ENCODE peak calls at places on chromosome 6, in four cellular contexts. One of them, this sample, is unnamed.

GRCh38 chr6:34360556-34360955 is 31.9 kb downstream of the NUDT3 start:
- DNase-seq in Ammon's horn: no peak
- DNase-seq in neuronal stem cell: no peak
- DNase-seq in stimulated activated CD4-positive, alpha-beta T cell treated with anti-CD3 and anti-CD28 coated beads, Interleukin-15, amount 100 ng/mL, for 1 hour: no peak
- DNase-seq in this sample: no peak

GRCh38 chr6:157717266-157717870 is 105.7 kb upstream of the SNX9 start:
- DNase-seq in Ammon's horn: no peak
- DNase-seq in neuronal stem cell: no peak
- DNase-seq in stimulated activated CD4-positive, alpha-beta T cell treated with anti-CD3 and anti-CD28 coated beads, Interleukin-15, amount 100 ng/mL, for 1 hour: no peak
- DNase-seq in this sample: no peak

GRCh38 chr6:144151010-144151727 is 852 bp downstream of the STX11 start:
- DNase-seq in Ammon's horn: peak; percentile 20
- DNase-seq in neuronal stem cell: no peak
- DNase-seq in stimulated activated CD4-positive, alpha-beta T cell treated with anti-CD3 and anti-CD28 coated beads, Interleukin-15, amount 100 ng/mL, for 1 hour: peak; percentile 32
- DNase-seq in this sample: no peak

GRCh38 chr6:149249370-149250357 is 67.8 kb upstream of the TAB2 start:
- DNase-seq in Ammon's horn: no peak
- DNase-seq in neuronal stem cell: no peak
- DNase-seq in stimulated activated CD4-positive, alpha-beta T cell treated with anti-CD3 and anti-CD28 coated beads, Interleukin-15, amount 100 ng/mL, for 1 hour: no peak
- DNase-seq in this sample: no peak

GRCh38 chr6:4586469-4586859 is 189.7 kb upstream of the CDYL start:
- DNase-seq in Ammon's horn: no peak
- DNase-seq in neuronal stem cell: no peak
- DNase-seq in stimulated activated CD4-positive, alpha-beta T cell treated with anti-CD3 and anti-CD28 coated beads, Interleukin-15, amount 100 ng/mL, for 1 hour: no peak
- DNase-seq in this sample: no peak

GRCh38 chr6:36171573-36171972 is 25.0 kb upstream of the BRPF3 start:
- DNase-seq in Ammon's horn: no peak
- DNase-seq in neuronal stem cell: no peak
- DNase-seq in stimulated activated CD4-positive, alpha-beta T cell treated with anti-CD3 and anti-CD28 coated beads, Interleukin-15, amount 100 ng/mL, for 1 hour: no peak
- DNase-seq in this sample: no peak

GRCh38 chr6:16800942-16801341 is 39.7 kb upstream of the ATXN1 start:
- DNase-seq in Ammon's horn: no peak
- DNase-seq in neuronal stem cell: no peak
- DNase-seq in stimulated activated CD4-positive, alpha-beta T cell treated with anti-CD3 and anti-CD28 coated beads, Interleukin-15, amount 100 ng/mL, for 1 hour: no peak
- DNase-seq in this sample: no peak

GRCh38 chr6:152948150-152948768 is 34.6 kb downstream of the FBXO5 start:
- DNase-seq in Ammon's horn: peak; percentile 73
- DNase-seq in neuronal stem cell: peak; percentile 33
- DNase-seq in stimulated activated CD4-positive, alpha-beta T cell treated with anti-CD3 and anti-CD28 coated beads, Interleukin-15, amount 100 ng/mL, for 1 hour: no peak
- DNase-seq in this sample: no peak

GRCh38 chr6:93516441-93516840 is 97.1 kb upstream of the EPHA7 start:
- DNase-seq in Ammon's horn: no peak
- DNase-seq in neuronal stem cell: no peak
- DNase-seq in stimulated activated CD4-positive, alpha-beta T cell treated with anti-CD3 and anti-CD28 coated beads, Interleukin-15, amount 100 ng/mL, for 1 hour: no peak
- DNase-seq in this sample: no peak

GRCh38 chr6:87483929-87484328 is 11.2 kb downstream of the SLC35A1 start:
- DNase-seq in Ammon's horn: no peak
- DNase-seq in neuronal stem cell: peak; percentile 11
- DNase-seq in stimulated activated CD4-positive, alpha-beta T cell treated with anti-CD3 and anti-CD28 coated beads, Interleukin-15, amount 100 ng/mL, for 1 hour: no peak
- DNase-seq in this sample: no peak

GRCh38 chr6:1756472-1757129 is 146.9 kb downstream of the FOXC1 start:
- DNase-seq in Ammon's horn: no peak
- DNase-seq in neuronal stem cell: no peak
- DNase-seq in stimulated activated CD4-positive, alpha-beta T cell treated with anti-CD3 and anti-CD28 coated beads, Interleukin-15, amount 100 ng/mL, for 1 hour: no peak
- DNase-seq in this sample: no peak

GRCh38 chr6:90715093-90715655 is 128.3 kb upstream of the MAP3K7 start:
- DNase-seq in Ammon's horn: peak; percentile 15
- DNase-seq in neuronal stem cell: no peak
- DNase-seq in stimulated activated CD4-positive, alpha-beta T cell treated with anti-CD3 and anti-CD28 coated beads, Interleukin-15, amount 100 ng/mL, for 1 hour: no peak
- DNase-seq in this sample: no peak

GRCh38 chr6:46684771-46685170 is 2.9 kb upstream of the TDRD6 start:
- DNase-seq in Ammon's horn: no peak
- DNase-seq in neuronal stem cell: no peak
- DNase-seq in stimulated activated CD4-positive, alpha-beta T cell treated with anti-CD3 and anti-CD28 coated beads, Interleukin-15, amount 100 ng/mL, for 1 hour: no peak
- DNase-seq in this sample: no peak

GRCh38 chr6:132693478-132693877 is 20.4 kb downstream of the VNN1 start:
- DNase-seq in Ammon's horn: no peak
- DNase-seq in neuronal stem cell: no peak
- DNase-seq in stimulated activated CD4-positive, alpha-beta T cell treated with anti-CD3 and anti-CD28 coated beads, Interleukin-15, amount 100 ng/mL, for 1 hour: no peak
- DNase-seq in this sample: no peak

GRCh38 chr6:109701201-109701600 is 10.1 kb downstream of the FIG4 start:
- DNase-seq in Ammon's horn: no peak
- DNase-seq in neuronal stem cell: no peak
- DNase-seq in stimulated activated CD4-positive, alpha-beta T cell treated with anti-CD3 and anti-CD28 coated beads, Interleukin-15, amount 100 ng/mL, for 1 hour: no peak
- DNase-seq in this sample: no peak

GRCh38 chr6:89045585-89045984 is 35.0 kb upstream of the PNRC1 start:
- DNase-seq in Ammon's horn: no peak
- DNase-seq in neuronal stem cell: no peak
- DNase-seq in stimulated activated CD4-positive, alpha-beta T cell treated with anti-CD3 and anti-CD28 coated beads, Interleukin-15, amount 100 ng/mL, for 1 hour: no peak
- DNase-seq in this sample: no peak

GRCh38 chr6:45419574-45420082 is 41.9 kb upstream of the SUPT3H start:
- DNase-seq in Ammon's horn: peak; percentile 63
- DNase-seq in neuronal stem cell: peak; percentile 26
- DNase-seq in stimulated activated CD4-positive, alpha-beta T cell treated with anti-CD3 and anti-CD28 coated beads, Interleukin-15, amount 100 ng/mL, for 1 hour: peak; percentile 48
- DNase-seq in this sample: no peak

GRCh38 chr6:73129653-73130443 is 95.4 kb downstream of the KHDC1L start:
- DNase-seq in Ammon's horn: peak; percentile 84
- DNase-seq in neuronal stem cell: peak; percentile 78
- DNase-seq in stimulated activated CD4-positive, alpha-beta T cell treated with anti-CD3 and anti-CD28 coated beads, Interleukin-15, amount 100 ng/mL, for 1 hour: peak; percentile 70
- DNase-seq in this sample: no peak

GRCh38 chr6:24140572-24140971 is 14.6 kb downstream of the NRSN1 start:
- DNase-seq in Ammon's horn: peak; percentile 62
- DNase-seq in neuronal stem cell: no peak
- DNase-seq in stimulated activated CD4-positive, alpha-beta T cell treated with anti-CD3 and anti-CD28 coated beads, Interleukin-15, amount 100 ng/mL, for 1 hour: no peak
- DNase-seq in this sample: no peak

GRCh38 chr6:30508890-30509736 is 19.8 kb downstream of the HLA-E start:
- DNase-seq in Ammon's horn: no peak
- DNase-seq in neuronal stem cell: no peak
- DNase-seq in stimulated activated CD4-positive, alpha-beta T cell treated with anti-CD3 and anti-CD28 coated beads, Interleukin-15, amount 100 ng/mL, for 1 hour: no peak
- DNase-seq in this sample: no peak

GRCh38 chr6:157769776-157770430 is 53.1 kb upstream of the SNX9 start:
- DNase-seq in Ammon's horn: no peak
- DNase-seq in neuronal stem cell: no peak
- DNase-seq in stimulated activated CD4-positive, alpha-beta T cell treated with anti-CD3 and anti-CD28 coated beads, Interleukin-15, amount 100 ng/mL, for 1 hour: no peak
- DNase-seq in this sample: no peak

GRCh38 chr6:10585232-10585887 is 64.2 kb downstream of the GCNT2 start:
- DNase-seq in Ammon's horn: no peak
- DNase-seq in neuronal stem cell: peak; percentile 68
- DNase-seq in stimulated activated CD4-positive, alpha-beta T cell treated with anti-CD3 and anti-CD28 coated beads, Interleukin-15, amount 100 ng/mL, for 1 hour: no peak
- DNase-seq in this sample: no peak

GRCh38 chr6:169962604-169963469 is 211.4 kb downstream of the ERMARD start:
- DNase-seq in Ammon's horn: no peak
- DNase-seq in neuronal stem cell: no peak
- DNase-seq in stimulated activated CD4-positive, alpha-beta T cell treated with anti-CD3 and anti-CD28 coated beads, Interleukin-15, amount 100 ng/mL, for 1 hour: no peak
- DNase-seq in this sample: no peak

GRCh38 chr6:100622907-100623692 is 158.4 kb upstream of the SIM1 start:
- DNase-seq in Ammon's horn: peak; percentile 13
- DNase-seq in neuronal stem cell: no peak
- DNase-seq in stimulated activated CD4-positive, alpha-beta T cell treated with anti-CD3 and anti-CD28 coated beads, Interleukin-15, amount 100 ng/mL, for 1 hour: no peak
- DNase-seq in this sample: no peak

GRCh38 chr6:100344761-100345160 is 120.0 kb downstream of the SIM1 start:
- DNase-seq in Ammon's horn: no peak
- DNase-seq in neuronal stem cell: no peak
- DNase-seq in stimulated activated CD4-positive, alpha-beta T cell treated with anti-CD3 and anti-CD28 coated beads, Interleukin-15, amount 100 ng/mL, for 1 hour: no peak
- DNase-seq in this sample: no peak

GRCh38 chr6:133923938-133924593 is 29.0 kb upstream of the TBPL1 start:
- DNase-seq in Ammon's horn: peak; percentile 94
- DNase-seq in neuronal stem cell: peak; percentile 76
- DNase-seq in stimulated activated CD4-positive, alpha-beta T cell treated with anti-CD3 and anti-CD28 coated beads, Interleukin-15, amount 100 ng/mL, for 1 hour: peak; percentile 6
- DNase-seq in this sample: peak; percentile 10

GRCh38 chr6:168999392-168999791 is 254.3 kb downstream of the THBS2 start:
- DNase-seq in Ammon's horn: no peak
- DNase-seq in neuronal stem cell: no peak
- DNase-seq in stimulated activated CD4-positive, alpha-beta T cell treated with anti-CD3 and anti-CD28 coated beads, Interleukin-15, amount 100 ng/mL, for 1 hour: no peak
- DNase-seq in this sample: no peak

GRCh38 chr6:28900577-28901266 is 23.1 kb downstream of the TRIM27 start:
- DNase-seq in Ammon's horn: no peak
- DNase-seq in neuronal stem cell: no peak
- DNase-seq in stimulated activated CD4-positive, alpha-beta T cell treated with anti-CD3 and anti-CD28 coated beads, Interleukin-15, amount 100 ng/mL, for 1 hour: no peak
- DNase-seq in this sample: no peak

GRCh38 chr6:34888441-34888820 is 589 bp upstream of the TAF11 start:
- DNase-seq in Ammon's horn: no peak
- DNase-seq in neuronal stem cell: no peak
- DNase-seq in stimulated activated CD4-positive, alpha-beta T cell treated with anti-CD3 and anti-CD28 coated beads, Interleukin-15, amount 100 ng/mL, for 1 hour: no peak
- DNase-seq in this sample: no peak

GRCh38 chr6:166572370-166573261 is 13.9 kb downstream of the RAMACL start:
- DNase-seq in Ammon's horn: no peak
- DNase-seq in neuronal stem cell: no peak
- DNase-seq in stimulated activated CD4-positive, alpha-beta T cell treated with anti-CD3 and anti-CD28 coated beads, Interleukin-15, amount 100 ng/mL, for 1 hour: no peak
- DNase-seq in this sample: no peak

GRCh38 chr6:37029249-37029959 is 23.9 kb downstream of the FGD2 start:
- DNase-seq in Ammon's horn: peak; percentile 75
- DNase-seq in neuronal stem cell: peak; percentile 48
- DNase-seq in stimulated activated CD4-positive, alpha-beta T cell treated with anti-CD3 and anti-CD28 coated beads, Interleukin-15, amount 100 ng/mL, for 1 hour: no peak
- DNase-seq in this sample: no peak

GRCh38 chr6:20790032-20790791 is 256.0 kb downstream of the CDKAL1 start:
- DNase-seq in Ammon's horn: no peak
- DNase-seq in neuronal stem cell: no peak
- DNase-seq in stimulated activated CD4-positive, alpha-beta T cell treated with anti-CD3 and anti-CD28 coated beads, Interleukin-15, amount 100 ng/mL, for 1 hour: no peak
- DNase-seq in this sample: no peak

GRCh38 chr6:23659125-23659524 is 466.9 kb upstream of the NRSN1 start:
- DNase-seq in Ammon's horn: peak; percentile 81
- DNase-seq in neuronal stem cell: peak; percentile 43
- DNase-seq in stimulated activated CD4-positive, alpha-beta T cell treated with anti-CD3 and anti-CD28 coated beads, Interleukin-15, amount 100 ng/mL, for 1 hour: no peak
- DNase-seq in this sample: no peak

GRCh38 chr6:166949533-166950442 is 6.6 kb downstream of the RNASET2 start:
- DNase-seq in Ammon's horn: no peak
- DNase-seq in neuronal stem cell: no peak
- DNase-seq in stimulated activated CD4-positive, alpha-beta T cell treated with anti-CD3 and anti-CD28 coated beads, Interleukin-15, amount 100 ng/mL, for 1 hour: no peak
- DNase-seq in this sample: no peak

GRCh38 chr6:56841372-56841749 is 113.5 kb upstream of the BEND6 start:
- DNase-seq in Ammon's horn: no peak
- DNase-seq in neuronal stem cell: no peak
- DNase-seq in stimulated activated CD4-positive, alpha-beta T cell treated with anti-CD3 and anti-CD28 coated beads, Interleukin-15, amount 100 ng/mL, for 1 hour: no peak
- DNase-seq in this sample: no peak

GRCh38 chr6:24476631-24477030 is 12.7 kb downstream of the GPLD1 start:
- DNase-seq in Ammon's horn: no peak
- DNase-seq in neuronal stem cell: no peak
- DNase-seq in stimulated activated CD4-positive, alpha-beta T cell treated with anti-CD3 and anti-CD28 coated beads, Interleukin-15, amount 100 ng/mL, for 1 hour: no peak
- DNase-seq in this sample: no peak